ENCODE peak calls at places on chromosomes 6 and 20, in seven cellular contexts. C is activated naive CD4-positive, alpha-beta T cell treated with anti-CD3 and anti-CD28 coated beads, Interleukin-2, amount 10 ng/mL, durations not matched to agents 7 days and 5 days; V is stimulated activated naive CD4-positive, alpha-beta T cell treated with Interleukin-2 at 50 U/mL for 16 hours; J is AG04450; S is NCI-H748 treated with DMSO at 0.1 percent for 48 hours; M is putamen; U is GM10248. H is an unnamed sample.

GRCh38 chr6:132819405-132820145 is 5.2 kb downstream of the RPS12 start:
- DNase-seq in C (no peak), V (no peak), J (no peak), S (no peak), M (no peak), U (no peak), H (no peak)

GRCh38 chr6:16720861-16721260 is 40.4 kb downstream of the ATXN1 start:
- DNase-seq in C (no peak), V (no peak), J (no peak), S (no peak), M (peak), U (no peak), H (no peak)

GRCh38 chr20:10288421-10288820 is 69.8 kb downstream of the SNAP25 start:
- DNase-seq in C (no peak), V (no peak), J (no peak), S (no peak), M (no peak), U (no peak), H (no peak)

GRCh38 chr6:151379933-151380847 is 11.2 kb downstream of the ZBTB2 start:
- DNase-seq in C (peak), V (no peak), J (no peak), S (no peak), M (no peak), U (peak), H (peak)

GRCh38 chr6:161242779-161243693 is 30.8 kb downstream of the AGPAT4 start:
- DNase-seq in C (no peak), V (no peak), J (no peak), S (no peak), M (peak), U (no peak), H (no peak)

GRCh38 chr6:2918936-2919335 is 15.8 kb upstream of the SERPINB9 start:
- DNase-seq in C (peak), V (no peak), J (no peak), S (no peak), M (no peak), U (no peak), H (peak)

GRCh38 chr6:34795836-34796425 is 4.0 kb downstream of the BLTP3A start:
- DNase-seq in C (no peak), V (no peak), J (no peak), S (no peak), M (no peak), U (no peak), H (no peak)

GRCh38 chr6:87102296-87102695 is 7.4 kb upstream of the CGA start:
- DNase-seq in C (no peak), V (no peak), J (no peak), S (peak), M (no peak), U (no peak), H (no peak)

GRCh38 chr6:41157323-41157722 is 3.2 kb upstream of the TREML1 start:
- DNase-seq in C (no peak), V (no peak), J (no peak), S (no peak), M (peak), U (no peak), H (no peak)

GRCh38 chr20:10357061-10357708 is 76.8 kb downstream of the MKKS start:
- DNase-seq in C (no peak), V (no peak), J (no peak), S (no peak), M (no peak), U (no peak), H (no peak)

GRCh38 chr20:37915800-37916570 is 13.1 kb downstream of the VSTM2L start:
- DNase-seq in C (no peak), V (no peak), J (no peak), S (no peak), M (peak), U (no peak), H (no peak)

GRCh38 chr6:153231048-153231635 is 100.1 kb upstream of the RGS17 start:
- DNase-seq in C (peak), V (no peak), J (peak), S (peak), M (peak), U (peak), H (peak)

GRCh38 chr6:134577998-134578397 is 260.1 kb upstream of the SGK1 start:
- DNase-seq in C (no peak), V (no peak), J (no peak), S (no peak), M (no peak), U (no peak), H (no peak)

H was measured in activated CD4-positive, alpha-beta memory T cell treated with anti-CD3 and anti-CD28 coated beads, Interleukin-2, amount 10 ng/mL, durations not matched to agents 7 days and 5 days.